ENCODE peak calls at places on chromosome 6, in five cellular contexts. N, F, Z, J and V are unnamed samples.

GRCh38 chr6:29763491-29764289 is 40.5 kb downstream of the HLA-F start:
- DNase-seq in N (no peak), F (peak; percentile 48), Z (no peak), J (no peak), V (peak; percentile 79)

GRCh38 chr6:43861212-43861918 is 91.4 kb downstream of the VEGFA start:
- DNase-seq in N (no peak), F (no peak), Z (no peak), J (no peak), V (no peak)

GRCh38 chr6:2516059-2516458 is 234.7 kb downstream of the MYLK4 start:
- DNase-seq in N (no peak), F (no peak), Z (no peak), J (no peak), V (no peak)

GRCh38 chr6:17628873-17629272 is 28.8 kb downstream of the FAM8A1 start:
- DNase-seq in N (no peak), F (no peak), Z (no peak), J (no peak), V (no peak)

GRCh38 chr6:30556714-30556963 is 350 bp upstream of the GNL1 start:
- DNase-seq in N (no peak), F (no peak), Z (peak; percentile 92), J (no peak), V (peak; percentile 90)

GRCh38 chr6:52588710-52589091 is 11.8 kb upstream of the TRAM2 start:
- DNase-seq in N (no peak), F (no peak), Z (no peak), J (no peak), V (no peak)

GRCh38 chr6:56517155-56517745 is 125.4 kb downstream of the DST start:
- DNase-seq in N (no peak), F (no peak), Z (no peak), J (no peak), V (peak; percentile 64)

GRCh38 chr6:152356659-152357058 is 280.5 kb downstream of the SYNE1 start:
- DNase-seq in N (no peak), F (peak; percentile 19), Z (peak; percentile 36), J (no peak), V (no peak)

GRCh38 chr6:677919-678318 is 15.0 kb downstream of the EXOC2 start:
- DNase-seq in N (no peak), F (no peak), Z (no peak), J (no peak), V (no peak)

GRCh38 chr6:40583694-40584093 is 3.5 kb downstream of the LRFN2 start:
- DNase-seq in N (no peak), F (no peak), Z (no peak), J (no peak), V (no peak)

GRCh38 chr6:1703923-1704322 is 94.2 kb downstream of the FOXC1 start:
- DNase-seq in N (no peak), F (no peak), Z (no peak), J (no peak), V (no peak)

GRCh38 chr6:37308084-37308817 is 45.5 kb upstream of the RNF8 start:
- DNase-seq in N (no peak), F (no peak), Z (no peak), J (no peak), V (peak; percentile 54)

GRCh38 chr6:21915707-21916399 is 322.3 kb downstream of the SOX4 start:
- DNase-seq in N (no peak), F (no peak), Z (no peak), J (no peak), V (peak; percentile 50)

GRCh38 chr6:89047473-89047872 is 33.1 kb upstream of the PNRC1 start:
- DNase-seq in N (no peak), F (no peak), Z (no peak), J (no peak), V (no peak)